ENCODE peak calls at places on chromosome 14, in six cellular contexts. L is esophagus squamous epithelium, D is cardiac muscle cell, G is GM23248, S is small intestine, M is trophoblast cell. O is an unnamed sample. For H3K4me1, the result is how much of the 10 kb centered on the place peaks cover.

GRCh38 chr14:64410084-64410774 is 22.1 kb downstream of the MTHFD1 start:
- DNase-seq in L (no peak), D (no peak), G (peak), S (no peak), M (peak), O (peak)

GRCh38 chr14:101087614-101088394 is 184.3 kb upstream of the RTL1 start:
- DNase-seq in L (no peak), D (no peak), G (no peak), S (no peak), M (no peak), O (no peak)

GRCh38 chr14:56195219-56195618 is 77.0 kb downstream of the PELI2 start:
- DNase-seq in L (no peak), D (no peak), G (no peak), S (no peak), M (no peak), O (no peak)

GRCh38 chr14:90491221-90491867 is 94.5 kb downstream of the CALM1 start:
- DNase-seq in L (no peak), D (no peak), G (peak), S (no peak), M (no peak), O (no peak)

GRCh38 chr14:90968025-90968424 is 92.4 kb downstream of the RPS6KA5 start:
- DNase-seq in L (no peak), D (no peak), G (peak), S (no peak), M (peak), O (no peak)

GRCh38 chr14:58027904-58028303 is 124.1 kb downstream of the ARMH4 start:
- DNase-seq in L (no peak), D (no peak), G (no peak), S (no peak), M (no peak), O (no peak)

GRCh38 chr14:39107624-39108023 is 4.6 kb upstream of the SEC23A start:
- DNase-seq in L (no peak), D (peak), G (peak), S (peak), M (no peak), O (peak)

GRCh38 chr14:72610096-72610830 is 283.6 kb downstream of the DPF3 start:
- DNase-seq in L (no peak), D (no peak), G (no peak), S (no peak), M (no peak), O (no peak)

GRCh38 chr14:49997991-49998390 is 105.1 kb downstream of the ARF6 start:
- DNase-seq in L (no peak), D (no peak), G (no peak), S (no peak), M (no peak), O (no peak)

GRCh38 chr14:74945261-74945851 is 10.0 kb downstream of the PGF start:
- DNase-seq in L (no peak), D (peak), G (peak), S (no peak), M (no peak), O (no peak)

GRCh38 chr14:74947353-74948227 is 7.8 kb downstream of the PGF start:
- DNase-seq in L (no peak), D (no peak), G (no peak), S (no peak), M (no peak), O (no peak)

GRCh38 chr14:74948228-74949175 is 6.9 kb downstream of the PGF start:
- DNase-seq in L (no peak), D (no peak), G (no peak), S (no peak), M (no peak), O (no peak)

GRCh38 chr14:74946659-74947281 is 8.6 kb downstream of the PGF start:
- DNase-seq in L (no peak), D (no peak), G (no peak), S (no peak), M (no peak), O (no peak)

GRCh38 chr14:74945852-74946658 is 9.3 kb downstream of the PGF start:
- DNase-seq in L (no peak), D (peak), G (peak), S (peak), M (no peak), O (peak)
- H3K4me1 ChIP-seq in L (under half), D (under half), G (under half), S (under half), M (under half), O (under half)

GRCh38 chr14:25759251-25759650 is 709.3 kb upstream of the STXBP6 start:
- DNase-seq in L (no peak), D (no peak), G (no peak), S (no peak), M (no peak), O (no peak)

GRCh38 chr14:25757364-25757763 is 707.4 kb upstream of the STXBP6 start:
- DNase-seq in L (no peak), D (no peak), G (no peak), S (no peak), M (no peak), O (no peak)

GRCh38 chr14:25753130-25753529 is 703.2 kb upstream of the STXBP6 start:
- DNase-seq in L (no peak), D (no peak), G (no peak), S (no peak), M (no peak), O (no peak)

DNA sequence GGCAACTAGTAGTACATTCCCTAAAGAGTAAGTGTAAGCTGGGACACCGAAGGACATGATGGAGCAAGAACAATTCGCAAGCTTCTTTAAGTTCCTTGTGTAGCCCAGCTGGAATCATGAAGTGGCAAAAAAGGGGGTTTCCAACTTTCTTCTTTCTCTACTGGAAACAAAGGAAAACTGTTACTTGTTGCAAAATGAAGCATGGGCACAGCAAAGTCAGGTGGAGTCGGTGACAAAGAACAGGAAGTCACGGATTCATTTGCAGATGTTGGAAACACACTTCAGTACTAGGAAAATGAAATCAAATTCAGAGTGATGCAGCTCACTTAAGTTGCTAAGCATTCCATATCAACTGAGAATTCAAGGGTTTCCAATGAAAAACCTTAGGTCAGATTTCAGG is 706.9 kb upstream of the STXBP6 start:
- DNase-seq in L (no peak), D (no peak), G (no peak), S (no peak), M (no peak), O (no peak)
- H3K4me3 ChIP-seq in L (no peak), D (no peak), G (no peak), S (no peak), M (no peak), O (no peak)

GRCh38 chr14:93055651-93056115 is 60.0 kb downstream of the ITPK1 start:
- DNase-seq in L (no peak), D (no peak), G (no peak), S (peak), M (no peak), O (no peak)

GRCh38 chr14:93054006-93054405 is 61.7 kb downstream of the ITPK1 start:
- DNase-seq in L (no peak), D (no peak), G (no peak), S (peak), M (no peak), O (no peak)

GRCh38 chr14:93056166-93056839 is 59.4 kb downstream of the ITPK1 start:
- DNase-seq in L (no peak), D (no peak), G (peak), S (no peak), M (no peak), O (no peak)

GRCh38 chr14:93056840-93057585 is 58.7 kb downstream of the ITPK1 start:
- DNase-seq in L (no peak), D (no peak), G (peak), S (peak), M (no peak), O (no peak)

GRCh38 chr14:93054876-93055275 is 60.8 kb downstream of the ITPK1 start:
- DNase-seq in L (no peak), D (no peak), G (no peak), S (no peak), M (no peak), O (no peak)
- H3K4me1 ChIP-seq in L (under half), D (under half), G (under half), S (under half), M (under half), O (under half)

DNA sequence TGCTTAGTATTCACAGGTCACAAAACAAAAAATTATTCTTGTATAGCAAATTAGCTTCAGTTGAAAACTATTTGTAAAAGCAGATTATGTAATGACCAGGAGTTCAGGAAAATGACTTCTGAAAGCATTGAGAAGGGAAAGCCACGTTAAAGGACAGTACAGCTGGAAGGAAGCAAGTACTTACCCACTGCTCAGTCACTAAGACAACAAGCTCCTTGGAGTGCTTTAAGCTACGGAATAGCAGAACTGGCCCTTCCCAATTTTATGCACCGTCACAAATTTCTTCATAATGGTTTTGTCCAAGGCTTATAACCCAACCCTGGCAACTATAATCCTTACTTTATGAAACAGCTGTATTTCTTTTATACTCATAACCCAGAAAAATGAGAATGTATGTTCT is 13.0 kb upstream of the SNAPC1 start:
- DNase-seq in L (no peak), D (peak), G (peak), S (no peak), M (no peak), O (no peak)
- H3K4me3 ChIP-seq in L (no peak), D (peak), G (peak), S (no peak), M (no peak), O (peak)

DNA sequence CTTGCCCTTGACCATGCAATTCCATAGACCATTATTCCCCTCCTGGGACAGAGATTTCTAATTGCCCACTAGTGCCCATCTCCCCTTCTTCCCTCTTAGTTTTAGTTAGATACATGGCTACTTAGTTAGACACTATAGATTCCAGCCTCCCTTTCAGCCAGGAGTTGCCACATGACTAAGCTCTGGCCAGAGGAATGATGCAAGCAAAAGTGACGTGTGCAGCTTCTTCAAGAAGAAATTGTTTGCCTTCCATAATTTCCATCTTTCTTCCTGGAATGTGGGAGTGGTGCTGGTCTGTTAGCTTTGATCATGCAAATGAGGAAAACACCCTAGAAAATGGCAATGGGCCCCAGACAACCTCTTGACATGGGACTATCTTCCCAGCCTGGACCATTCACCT is 21.4 kb downstream of the CCDC177 start:
- DNase-seq in L (no peak), D (no peak), G (peak), S (no peak), M (peak), O (no peak)
- H3K4me1 ChIP-seq in L (under half), D (under half), G (under half), S (under half), M (under half), O (under half)

O was measured in Caco-2.